ENCODE peak calls at places on chromosomes 11 and 22, in five cellular contexts. A is H9, R is AG09319, O is omental fat pad, E is HL-60. N is an unnamed sample.

GRCh38 chr11:93407777-93408401 is 77.3 kb downstream of the DEUP1 start:
- DNase-seq in A (no peak), R (no peak), O (no peak), E (peak), N (no peak)

GRCh38 chr22:45101828-45102227 is 61.9 kb upstream of the NUP50 start:
- DNase-seq in A (peak), R (peak), O (no peak), E (peak), N (peak)

GRCh38 chr11:10076458-10077141 is 217.4 kb downstream of the SBF2 start:
- DNase-seq in A (peak), R (peak), O (no peak), E (peak), N (peak)

GRCh38 chr11:92782806-92783205 is 186.6 kb upstream of the MTNR1B start:
- DNase-seq in A (no peak), R (no peak), O (no peak), E (no peak), N (no peak)

GRCh38 chr11:96102664-96103068 is 178.8 kb upstream of the MTMR2 start:
- DNase-seq in A (no peak), R (no peak), O (no peak), E (no peak), N (no peak)

GRCh38 chr11:125070699-125071254 is 7.7 kb downstream of the SLC37A2 start:
- DNase-seq in A (no peak), R (no peak), O (peak), E (peak), N (peak)

GRCh38 chr11:11844272-11844671 is 2.5 kb downstream of the USP47 start:
- DNase-seq in A (no peak), R (no peak), O (no peak), E (no peak), N (peak)

GRCh38 chr11:47394322-47395224 is 13.8 kb upstream of the SLC39A13 start:
- DNase-seq in A (peak), R (no peak), O (no peak), E (peak), N (peak)

GRCh38 chr11:74466916-74467885 is at the start of gene KCNE3:
- DNase-seq in A (peak), R (no peak), O (peak), E (no peak), N (no peak)

GRCh38 chr11:14417186-14417585 is 58.2 kb upstream of the RRAS2 start:
- DNase-seq in A (no peak), R (no peak), O (no peak), E (no peak), N (no peak)

GRCh38 chr11:117517097-117517496 is 189.4 kb downstream of the CEP164 start:
- DNase-seq in A (no peak), R (no peak), O (no peak), E (no peak), N (no peak)

GRCh38 chr11:129613076-129613475 is 202.6 kb upstream of the TMEM45B start:
- DNase-seq in A (no peak), R (no peak), O (no peak), E (no peak), N (no peak)

GRCh38 chr22:24758164-24758799 is 16.2 kb downstream of the PIWIL3 start:
- DNase-seq in A (no peak), R (peak), O (no peak), E (peak), N (peak)

GRCh38 chr11:114594703-114595102 is 883 bp downstream of the NXPE4 start:
- DNase-seq in A (no peak), R (no peak), O (no peak), E (no peak), N (no peak)

GRCh38 chr22:17733484-17733883 is 40.8 kb downstream of the BID start:
- DNase-seq in A (no peak), R (no peak), O (no peak), E (no peak), N (no peak)

GRCh38 chr11:2563216-2564007 is 118.6 kb downstream of the KCNQ1 start:
- DNase-seq in A (no peak), R (no peak), O (no peak), E (no peak), N (no peak)

GRCh38 chr11:119361056-119361787 is 14.7 kb upstream of the MFRP start:
- DNase-seq in A (peak), R (no peak), O (no peak), E (peak), N (peak)

GRCh38 chr22:48880749-48881148 is 946.9 kb downstream of the BRD1 start:
- DNase-seq in A (no peak), R (no peak), O (no peak), E (no peak), N (no peak)

GRCh38 chr11:111570796-111571195 is 30.3 kb downstream of the LAYN start:
- DNase-seq in A (no peak), R (no peak), O (no peak), E (no peak), N (no peak)

GRCh38 chr11:123011510-123011909 is 29.9 kb upstream of the BSX start:
- DNase-seq in A (no peak), R (no peak), O (no peak), E (no peak), N (no peak)

GRCh38 chr22:21457023-21457787 is 10.0 kb upstream of the TMEM191C start:
- DNase-seq in A (peak), R (no peak), O (no peak), E (peak), N (no peak)

GRCh38 chr11:88399171-88399570 is 61.6 kb upstream of the CTSC start:
- DNase-seq in A (no peak), R (no peak), O (no peak), E (no peak), N (no peak)

GRCh38 chr11:123249354-123249753 is 54.3 kb upstream of the CLMP start:
- DNase-seq in A (no peak), R (no peak), O (no peak), E (no peak), N (no peak)

GRCh38 chr11:129840236-129840635 is 24.6 kb downstream of the TMEM45B start:
- DNase-seq in A (no peak), R (no peak), O (no peak), E (peak), N (no peak)

GRCh38 chr22:29700949-29701927 is 18.6 kb upstream of the CABP7 start:
- DNase-seq in A (peak), R (no peak), O (no peak), E (peak), N (peak)

GRCh38 chr11:95461858-95462257 is 230.9 kb upstream of the SESN3 start:
- DNase-seq in A (no peak), R (no peak), O (no peak), E (peak), N (no peak)

DNA sequence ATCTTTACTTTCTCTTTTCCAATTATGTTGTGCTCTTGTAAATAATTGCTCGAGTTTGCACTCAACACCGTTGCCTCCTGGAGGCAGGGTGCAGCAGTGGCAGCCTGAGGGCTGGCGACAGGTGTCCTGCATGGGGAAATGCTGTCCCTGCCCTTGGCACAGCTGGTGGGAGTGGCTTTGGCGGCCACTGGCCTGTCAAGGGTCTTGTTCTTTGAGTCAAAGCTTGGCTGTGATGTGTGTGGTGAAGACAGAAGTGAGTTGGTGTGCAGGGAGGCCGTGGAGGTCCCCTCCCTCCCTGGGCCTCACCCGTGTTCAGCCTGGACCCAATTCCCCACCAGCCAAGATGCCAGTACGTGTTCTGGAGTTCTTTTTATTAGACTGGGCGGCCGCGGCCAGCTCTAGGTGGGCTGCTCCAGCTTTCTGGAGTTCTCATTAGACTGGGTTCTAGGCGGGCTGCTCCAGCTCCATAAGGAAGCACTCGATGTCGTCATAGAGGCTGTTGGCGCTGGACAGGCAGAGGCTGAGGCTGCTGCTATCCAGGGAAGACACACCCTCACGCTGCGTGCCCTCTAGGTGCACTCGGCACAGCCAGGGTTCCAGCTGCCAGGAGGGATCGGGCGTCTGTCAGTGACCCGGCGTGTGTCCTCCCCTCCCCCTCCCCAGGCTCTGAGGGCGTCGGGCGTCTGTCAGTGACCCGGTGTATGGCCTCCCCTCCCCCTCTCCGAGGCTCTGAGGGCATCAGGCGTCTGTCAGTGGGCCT is 3.4 kb downstream of the IRF7 start:
- DNase-seq in A (peak), R (no peak), O (no peak), E (peak), N (peak)
- TF ChIP-seq CTCF in A (peak), R (peak), O (no peak), E (peak), N (peak)

GRCh38 chr22:36874309-36874696 is 13.5 kb downstream of the NCF4 start:
- DNase-seq in A (no peak), R (no peak), O (no peak), E (no peak), N (no peak)

GRCh38 chr22:36872084-36872483 is 11.3 kb downstream of the NCF4 start:
- DNase-seq in A (no peak), R (no peak), O (no peak), E (no peak), N (no peak)

GRCh38 chr22:36872866-36873498 is 12.2 kb downstream of the NCF4 start:
- DNase-seq in A (no peak), R (no peak), O (no peak), E (no peak), N (no peak)

GRCh38 chr22:36874731-36875130 is 13.9 kb downstream of the NCF4 start:
- DNase-seq in A (no peak), R (no peak), O (no peak), E (no peak), N (no peak)

GRCh38 chr22:36873614-36874308 is 13.0 kb downstream of the NCF4 start:
- DNase-seq in A (peak), R (peak), O (no peak), E (peak), N (peak)
- TF ChIP-seq CTCF in A (peak), R (peak), O (no peak), E (peak), N (peak)

DNA sequence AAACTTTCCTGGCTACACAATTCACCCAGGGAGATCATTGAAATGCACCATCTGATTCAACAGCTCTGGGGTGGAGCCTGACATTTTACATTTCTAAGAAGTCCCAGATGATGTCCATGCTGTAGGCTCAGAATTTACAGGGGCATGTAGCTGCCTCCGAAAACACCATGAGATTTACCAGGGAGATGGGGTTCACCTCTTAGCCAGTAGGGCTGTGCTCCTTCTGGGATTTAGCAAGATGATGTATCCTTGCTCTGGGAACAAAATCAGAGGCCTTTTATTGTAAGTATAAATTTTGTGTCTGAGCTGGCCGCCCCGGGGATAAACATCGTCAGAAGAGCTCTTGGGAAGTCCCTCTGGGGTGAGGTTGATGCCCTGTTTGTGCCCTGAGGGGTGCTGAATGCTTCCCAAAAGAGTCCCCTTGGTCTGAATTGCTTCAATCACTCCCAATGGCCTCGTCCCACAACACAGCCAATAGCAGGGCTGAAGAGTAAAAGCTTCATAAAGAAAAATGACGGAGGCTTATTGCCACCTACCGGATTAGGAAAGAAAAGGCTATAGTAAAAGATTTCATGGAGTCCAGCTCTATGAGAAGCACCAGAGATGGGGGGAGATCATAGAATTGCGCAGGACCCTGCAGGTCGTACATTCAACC is 33.4 kb upstream of the API5 start:
- DNase-seq in A (peak), R (no peak), O (no peak), E (peak), N (peak)
- TF ChIP-seq CTCF in A (peak), R (no peak), O (no peak), E (no peak), N (peak)

DNA sequence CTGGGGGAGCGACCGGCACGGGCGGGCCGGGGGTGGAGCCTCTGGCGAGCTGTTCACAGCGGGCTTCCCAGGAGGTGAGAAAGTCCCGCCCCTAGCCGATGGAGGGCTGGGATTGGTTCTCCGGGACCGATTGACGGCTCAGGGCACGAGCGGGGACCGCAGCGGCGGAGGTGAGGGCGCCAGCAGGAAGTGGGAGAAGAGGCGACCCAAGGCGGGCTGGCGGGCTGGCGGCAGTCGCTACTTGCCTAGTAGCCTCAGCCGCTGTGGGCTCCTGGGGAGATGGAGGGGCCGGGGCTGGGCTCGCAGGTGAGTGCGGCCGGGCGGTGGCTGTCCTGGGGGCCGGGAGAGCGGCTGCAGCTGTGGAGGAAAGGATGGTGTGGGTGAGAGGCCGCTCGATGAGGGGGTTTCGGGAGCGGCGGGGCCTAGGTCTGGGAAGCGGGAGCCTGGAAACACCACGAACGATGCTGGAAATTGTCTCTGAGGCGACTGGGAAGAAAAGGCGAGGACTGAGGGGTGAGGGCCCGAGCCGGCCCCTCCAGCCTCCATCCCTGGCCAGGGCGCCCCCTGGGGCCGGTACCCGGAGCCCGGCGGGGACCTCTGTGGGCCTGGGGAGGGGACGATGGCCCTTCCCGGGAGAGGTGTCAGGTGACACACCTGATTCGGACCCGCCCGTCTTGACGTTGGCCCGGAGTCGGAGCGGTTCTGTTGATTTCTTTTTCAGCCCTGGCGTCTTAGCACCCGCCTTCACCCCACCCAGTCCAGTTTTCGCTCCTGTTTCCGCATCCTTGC is at the start of gene ZDHHC13:
- DNase-seq in A (peak), R (peak), O (peak), E (peak), N (peak)
- TF ChIP-seq CTCF in A (peak), R (peak), O (no peak), E (peak), N (peak)

DNA sequence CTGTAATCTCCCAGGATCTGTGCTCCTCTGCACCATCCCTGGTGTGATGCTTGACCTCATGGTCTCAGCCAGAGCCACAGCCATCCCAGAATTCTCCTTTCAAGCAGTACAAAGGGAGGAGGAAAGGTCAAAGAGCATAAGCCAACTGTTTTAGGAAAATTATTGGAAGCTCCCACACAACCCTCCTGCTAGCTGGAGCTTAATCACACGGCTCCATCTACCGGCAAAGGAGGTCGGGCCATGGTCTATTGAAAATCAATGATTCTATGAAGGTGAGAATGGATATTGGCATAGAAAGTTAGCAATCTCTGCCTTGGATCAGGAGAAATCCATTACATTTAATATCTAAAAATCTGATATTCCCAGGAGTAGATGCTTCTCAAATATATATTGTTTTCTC is 259.5 kb downstream of the NTM start:
- DNase-seq in A (no peak), R (no peak), O (no peak), E (no peak), N (no peak)
- TF ChIP-seq CTCF in A (peak), R (peak), O (no peak), E (no peak), N (no peak)

DNA sequence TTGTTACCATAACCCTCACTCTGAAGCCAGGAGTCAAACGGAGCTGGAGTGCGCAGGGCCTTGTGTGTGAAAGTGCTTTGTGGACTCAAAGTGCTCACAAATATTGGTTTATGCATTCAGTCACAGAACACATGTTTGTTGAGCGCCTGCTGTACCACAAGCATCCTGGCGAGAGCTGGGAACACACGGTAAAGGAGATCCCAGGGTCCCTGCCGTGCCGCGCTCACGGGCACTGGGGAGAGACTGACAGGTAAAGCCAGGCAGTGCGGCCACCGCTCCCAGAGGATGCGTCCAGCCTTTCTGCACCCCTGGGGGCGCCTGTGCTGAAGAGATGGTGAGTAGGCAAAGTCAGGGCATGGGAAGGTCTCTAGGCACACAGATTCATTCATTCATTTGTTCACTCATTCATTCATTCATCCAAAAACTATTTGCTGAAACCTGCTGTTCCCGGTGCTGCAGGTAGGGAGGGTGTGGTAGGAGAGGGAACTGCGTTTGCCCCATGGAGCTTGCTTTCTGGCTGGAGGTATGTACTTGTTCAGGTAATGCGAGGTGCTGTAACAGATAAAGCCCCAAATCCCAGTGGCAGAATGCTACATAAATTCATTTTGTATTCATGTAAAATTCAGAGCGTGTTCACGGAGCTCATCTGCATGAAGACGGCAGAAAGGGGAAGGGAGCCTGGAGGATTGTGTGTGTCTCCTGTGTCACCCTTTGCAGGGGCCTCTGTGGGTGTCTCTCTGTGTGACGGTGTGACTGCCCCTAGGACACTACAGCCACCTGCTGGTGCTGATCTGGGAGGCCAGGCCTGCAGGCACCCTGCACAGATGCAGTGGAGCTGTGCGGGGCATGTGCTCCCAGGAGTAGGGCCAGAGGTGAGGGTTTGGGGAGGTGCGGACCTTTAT is 167.0 kb upstream of the B3GAT1 start:
- DNase-seq in A (no peak), R (no peak), O (no peak), E (no peak), N (no peak)
- TF ChIP-seq CTCF in A (peak), R (no peak), O (no peak), E (no peak), N (no peak)

GRCh38 chr22:39462443-39463147 is 5.8 kb downstream of the MGAT3 start:
- DNase-seq in A (peak), R (no peak), O (no peak), E (no peak), N (peak)
- TF ChIP-seq CTCF in A (peak), R (no peak), O (no peak), E (no peak), N (no peak)

GRCh38 chr11:32581556-32581955 is 2.1 kb upstream of the EIF3M start:
- DNase-seq in A (no peak), R (no peak), O (no peak), E (no peak), N (no peak)

GRCh38 chr11:32580967-32581366 is 2.7 kb upstream of the EIF3M start:
- DNase-seq in A (no peak), R (no peak), O (no peak), E (no peak), N (no peak)

GRCh38 chr11:32584921-32585320 is 1.3 kb downstream of the EIF3M start:
- DNase-seq in A (no peak), R (no peak), O (no peak), E (no peak), N (no peak)

GRCh38 chr11:32583451-32584271 is at the start of gene EIF3M:
- DNase-seq in A (peak), R (peak), O (peak), E (peak), N (peak)

GRCh38 chr11:32586576-32587190 is 3.1 kb downstream of the EIF3M start:
- DNase-seq in A (no peak), R (no peak), O (no peak), E (no peak), N (peak)
- TF ChIP-seq CTCF in A (peak), R (peak), O (no peak), E (peak), N (peak)

N was measured in GM12865.